ENCODE peak calls at places on chromosomes 4 and X, in four cellular contexts. One of them, this sample, is unnamed.

GRCh38 chr4:2688697-2689096 is 67.4 kb downstream of the TNIP2 start:
- DNase-seq in tibial artery: no peak
- DNase-seq in fibroblast of pulmonary artery: no peak
- DNase-seq in stomach: no peak
- DNase-seq in this sample: no peak

GRCh38 chr4:59223292-59223941 is 1976.7 kb upstream of the ADGRL3 start:
- DNase-seq in tibial artery: no peak
- DNase-seq in fibroblast of pulmonary artery: no peak
- DNase-seq in stomach: no peak
- DNase-seq in this sample: no peak

GRCh38 chrX:37060999-37061398 is 52.8 kb downstream of the FAM47C start:
- DNase-seq in tibial artery: no peak
- DNase-seq in fibroblast of pulmonary artery: peak; percentile 56
- DNase-seq in stomach: no peak
- DNase-seq in this sample: peak; percentile 38

GRCh38 chrX:19964017-19964710 is 26.7 kb downstream of the BCLAF3 start:
- DNase-seq in tibial artery: no peak
- DNase-seq in fibroblast of pulmonary artery: no peak
- DNase-seq in stomach: no peak
- DNase-seq in this sample: no peak

GRCh38 chrX:9873952-9874351 is 87.7 kb downstream of the SHROOM2 start:
- DNase-seq in tibial artery: no peak
- DNase-seq in fibroblast of pulmonary artery: peak; percentile 50
- DNase-seq in stomach: peak; percentile 52
- DNase-seq in this sample: peak; percentile 47

GRCh38 chr4:99207069-99207743 is 11.8 kb downstream of the ADH6 start:
- DNase-seq in tibial artery: no peak
- DNase-seq in fibroblast of pulmonary artery: no peak
- DNase-seq in stomach: no peak
- DNase-seq in this sample: no peak

GRCh38 chr4:185782523-185782922 is 29.5 kb downstream of the SORBS2 start:
- DNase-seq in tibial artery: no peak
- DNase-seq in fibroblast of pulmonary artery: peak; percentile 50
- DNase-seq in stomach: no peak
- DNase-seq in this sample: peak; percentile 38

GRCh38 chr4:40317921-40318658 is 17.0 kb upstream of the CHRNA9 start:
- DNase-seq in tibial artery: no peak
- DNase-seq in fibroblast of pulmonary artery: no peak
- DNase-seq in stomach: no peak
- DNase-seq in this sample: peak; percentile 60

GRCh38 chr4:57078685-57079521 is 31.3 kb downstream of the IGFBP7 start:
- DNase-seq in tibial artery: no peak
- DNase-seq in fibroblast of pulmonary artery: no peak
- DNase-seq in stomach: no peak
- DNase-seq in this sample: no peak

GRCh38 chr4:173237152-173237551 is 68.5 kb downstream of the GALNT7 start:
- DNase-seq in tibial artery: no peak
- DNase-seq in fibroblast of pulmonary artery: no peak
- DNase-seq in stomach: no peak
- DNase-seq in this sample: peak; percentile 11

GRCh38 chr4:55458164-55458563 is 62.4 kb downstream of the TMEM165 start:
- DNase-seq in tibial artery: no peak
- DNase-seq in fibroblast of pulmonary artery: no peak
- DNase-seq in stomach: no peak
- DNase-seq in this sample: peak; percentile 56

GRCh38 chr4:80370635-80371034 is 35.1 kb downstream of the CFAP299 start:
- DNase-seq in tibial artery: no peak
- DNase-seq in fibroblast of pulmonary artery: no peak
- DNase-seq in stomach: no peak
- DNase-seq in this sample: no peak

GRCh38 chr4:102169345-102169744 is 175.9 kb downstream of the SLC39A8 start:
- DNase-seq in tibial artery: no peak
- DNase-seq in fibroblast of pulmonary artery: peak; percentile 33
- DNase-seq in stomach: no peak
- DNase-seq in this sample: no peak

GRCh38 chrX:56790778-56791177 is 61.7 kb downstream of the NBDY start:
- DNase-seq in tibial artery: no peak
- DNase-seq in fibroblast of pulmonary artery: no peak
- DNase-seq in stomach: peak; percentile 3
- DNase-seq in this sample: no peak

GRCh38 chr4:970854-971520 is 2.4 kb downstream of the DGKQ start:
- DNase-seq in tibial artery: no peak
- DNase-seq in fibroblast of pulmonary artery: no peak
- DNase-seq in stomach: no peak
- DNase-seq in this sample: no peak

GRCh38 chrX:40007746-40008705 is 89.7 kb downstream of the BCOR start:
- DNase-seq in tibial artery: no peak
- DNase-seq in fibroblast of pulmonary artery: no peak
- DNase-seq in stomach: no peak
- DNase-seq in this sample: peak; percentile 12

GRCh38 chr4:56430203-56430602 is 5.2 kb downstream of the PPAT start:
- DNase-seq in tibial artery: no peak
- DNase-seq in fibroblast of pulmonary artery: no peak
- DNase-seq in stomach: no peak
- DNase-seq in this sample: no peak

GRCh38 chr4:82372502-82372873 is 1.3 kb downstream of the HNRNPD start:
- DNase-seq in tibial artery: no peak
- DNase-seq in fibroblast of pulmonary artery: no peak
- DNase-seq in stomach: peak; percentile 43
- DNase-seq in this sample: peak; percentile 40

GRCh38 chr4:5444918-5445517 is 263.3 kb downstream of the EVC2 start:
- DNase-seq in tibial artery: peak; percentile 5
- DNase-seq in fibroblast of pulmonary artery: no peak
- DNase-seq in stomach: no peak
- DNase-seq in this sample: no peak

GRCh38 chr4:21451032-21451431 is 497.5 kb downstream of the KCNIP4 start:
- DNase-seq in tibial artery: no peak
- DNase-seq in fibroblast of pulmonary artery: peak; percentile 8
- DNase-seq in stomach: no peak
- DNase-seq in this sample: peak; percentile 79

GRCh38 chr4:9847971-9848764 is 66.7 kb downstream of the DRD5 start:
- DNase-seq in tibial artery: no peak
- DNase-seq in fibroblast of pulmonary artery: no peak
- DNase-seq in stomach: no peak
- DNase-seq in this sample: no peak

GRCh38 chr4:38581708-38582107 is 82.3 kb upstream of the KLF3 start:
- DNase-seq in tibial artery: no peak
- DNase-seq in fibroblast of pulmonary artery: no peak
- DNase-seq in stomach: no peak
- DNase-seq in this sample: no peak

GRCh38 chr4:168437192-168437938 is 42.9 kb downstream of the DDX60L start:
- DNase-seq in tibial artery: no peak
- DNase-seq in fibroblast of pulmonary artery: no peak
- DNase-seq in stomach: no peak
- DNase-seq in this sample: no peak

GRCh38 chr4:8267077-8267476 is 2.5 kb upstream of the HTRA3 start:
- DNase-seq in tibial artery: no peak
- DNase-seq in fibroblast of pulmonary artery: peak; percentile 83
- DNase-seq in stomach: peak; percentile 85
- DNase-seq in this sample: peak; percentile 77

GRCh38 chrX:77446029-77446585 is 1.1 kb upstream of the FGF16 start:
- DNase-seq in tibial artery: no peak
- DNase-seq in fibroblast of pulmonary artery: no peak
- DNase-seq in stomach: no peak
- DNase-seq in this sample: peak; percentile 3

GRCh38 chr4:101160792-101161592 is 186.3 kb downstream of the PPP3CA start:
- DNase-seq in tibial artery: no peak
- DNase-seq in fibroblast of pulmonary artery: no peak
- DNase-seq in stomach: no peak
- DNase-seq in this sample: no peak

GRCh38 chr4:97774347-97774989 is 368.8 kb downstream of the STPG2 start:
- DNase-seq in tibial artery: no peak
- DNase-seq in fibroblast of pulmonary artery: no peak
- DNase-seq in stomach: no peak
- DNase-seq in this sample: no peak

GRCh38 chrX:8404443-8404842 is 60.2 kb upstream of the VCX3B start:
- DNase-seq in tibial artery: peak; percentile 62
- DNase-seq in fibroblast of pulmonary artery: peak; percentile 40
- DNase-seq in stomach: peak; percentile 69
- DNase-seq in this sample: no peak

GRCh38 chrX:95662200-95662599 is 1022.4 kb upstream of the DIAPH2 start:
- DNase-seq in tibial artery: no peak
- DNase-seq in fibroblast of pulmonary artery: no peak
- DNase-seq in stomach: no peak
- DNase-seq in this sample: no peak

GRCh38 chrX:4935846-4936245 is 1222.4 kb upstream of the PRKX start:
- DNase-seq in tibial artery: no peak
- DNase-seq in fibroblast of pulmonary artery: no peak
- DNase-seq in stomach: no peak
- DNase-seq in this sample: peak; percentile 0

GRCh38 chrX:17744896-17745523 is 7.7 kb downstream of the SCML1 start:
- DNase-seq in tibial artery: no peak
- DNase-seq in fibroblast of pulmonary artery: no peak
- DNase-seq in stomach: no peak
- DNase-seq in this sample: peak; percentile 13

GRCh38 chrX:136754641-136755040 is 26.1 kb downstream of the ARHGEF6 start:
- DNase-seq in tibial artery: peak; percentile 65
- DNase-seq in fibroblast of pulmonary artery: no peak
- DNase-seq in stomach: no peak
- DNase-seq in this sample: no peak

GRCh38 chr4:181827246-181827645 is 416.0 kb upstream of the TENM3 start:
- DNase-seq in tibial artery: no peak
- DNase-seq in fibroblast of pulmonary artery: no peak
- DNase-seq in stomach: no peak
- DNase-seq in this sample: no peak

GRCh38 chrX:54423161-54423888 is 16.9 kb upstream of the TSR2 start:
- DNase-seq in tibial artery: no peak
- DNase-seq in fibroblast of pulmonary artery: peak; percentile 10
- DNase-seq in stomach: no peak
- DNase-seq in this sample: peak; percentile 2
- TF ChIP-seq CTCF in tibial artery: no peak
- TF ChIP-seq CTCF in fibroblast of pulmonary artery: no peak
- TF ChIP-seq CTCF in stomach: no peak
- TF ChIP-seq CTCF in this sample: no peak

GRCh38 chr4:164956766-164957643 is 20.5 kb downstream of the TRIM61 start:
- DNase-seq in tibial artery: peak; percentile 79
- DNase-seq in fibroblast of pulmonary artery: peak; percentile 64
- DNase-seq in stomach: peak; percentile 67
- DNase-seq in this sample: peak; percentile 63
- TF ChIP-seq CTCF in tibial artery: no peak
- TF ChIP-seq CTCF in fibroblast of pulmonary artery: no peak
- TF ChIP-seq CTCF in stomach: no peak
- TF ChIP-seq CTCF in this sample: no peak

GRCh38 chr4:47839259-47839658 is 1.4 kb upstream of the CORIN start:
- DNase-seq in tibial artery: no peak
- DNase-seq in fibroblast of pulmonary artery: peak; percentile 50
- DNase-seq in stomach: no peak
- DNase-seq in this sample: peak; percentile 79
- TF ChIP-seq CTCF in tibial artery: no peak
- TF ChIP-seq CTCF in fibroblast of pulmonary artery: peak; percentile 47
- TF ChIP-seq CTCF in stomach: no peak
- TF ChIP-seq CTCF in this sample: peak; percentile 52

DNA sequence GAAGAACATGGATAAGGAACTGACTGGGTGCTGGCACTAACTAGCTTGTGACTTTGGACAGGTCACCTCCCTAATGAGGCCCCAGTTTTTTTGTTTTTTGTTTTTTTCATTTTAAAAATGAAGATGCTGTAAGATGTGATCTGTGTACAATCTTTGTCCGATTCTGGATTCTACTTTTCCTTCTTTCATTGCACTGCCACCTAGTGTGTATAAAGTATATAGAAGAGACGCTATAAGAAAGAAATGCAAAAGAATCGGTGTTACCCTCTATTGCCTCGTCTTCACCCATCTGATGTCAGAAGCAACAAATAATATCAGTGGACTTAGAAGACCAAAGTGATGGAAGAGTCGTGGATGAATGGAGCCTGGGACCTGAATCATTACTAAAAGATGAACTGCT is 58.6 kb upstream of the P2RY10 start:
- DNase-seq in tibial artery: no peak
- DNase-seq in fibroblast of pulmonary artery: peak; percentile 11
- DNase-seq in stomach: no peak
- DNase-seq in this sample: peak; percentile 2
- TF ChIP-seq CTCF in tibial artery: peak; percentile 20
- TF ChIP-seq CTCF in fibroblast of pulmonary artery: peak; percentile 26
- TF ChIP-seq CTCF in stomach: no peak
- TF ChIP-seq CTCF in this sample: peak; percentile 24

GRCh38 chr4:138835833-138836521 is 179.6 kb upstream of the NOCT start:
- DNase-seq in tibial artery: no peak
- DNase-seq in fibroblast of pulmonary artery: peak; percentile 41
- DNase-seq in stomach: no peak
- DNase-seq in this sample: peak; percentile 18
- TF ChIP-seq CTCF in tibial artery: no peak
- TF ChIP-seq CTCF in fibroblast of pulmonary artery: no peak
- TF ChIP-seq CTCF in stomach: no peak
- TF ChIP-seq CTCF in this sample: no peak

GRCh38 chr4:163665521-163666334 is 171.2 kb downstream of the TMA16 start:
- DNase-seq in tibial artery: no peak
- DNase-seq in fibroblast of pulmonary artery: no peak
- DNase-seq in stomach: no peak
- DNase-seq in this sample: no peak
- TF ChIP-seq CTCF in tibial artery: no peak
- TF ChIP-seq CTCF in fibroblast of pulmonary artery: no peak
- TF ChIP-seq CTCF in stomach: no peak
- TF ChIP-seq CTCF in this sample: no peak

DNA sequence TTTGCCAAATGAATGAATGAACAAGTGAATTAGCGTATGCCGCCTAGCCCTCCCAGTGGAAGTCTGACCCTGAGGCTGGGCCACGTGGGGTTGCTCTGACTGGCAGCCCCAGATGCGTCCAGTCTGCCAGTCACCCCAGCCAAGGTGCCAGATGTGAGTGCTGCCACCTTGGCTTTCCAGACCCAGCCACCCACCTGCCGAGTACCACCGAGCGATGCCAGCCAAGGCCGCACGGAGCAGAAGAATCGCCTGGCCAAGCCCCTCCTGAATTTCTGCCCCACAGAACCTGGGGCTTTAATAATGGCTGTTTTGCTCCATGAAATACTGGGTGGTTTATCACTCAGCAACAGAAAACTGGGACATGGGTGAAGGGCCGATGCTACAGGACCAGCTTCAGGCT is 59.3 kb downstream of the ADRA2C start:
- DNase-seq in tibial artery: no peak
- DNase-seq in fibroblast of pulmonary artery: no peak
- DNase-seq in stomach: no peak
- DNase-seq in this sample: no peak
- TF ChIP-seq CTCF in tibial artery: no peak
- TF ChIP-seq CTCF in fibroblast of pulmonary artery: no peak
- TF ChIP-seq CTCF in stomach: no peak
- TF ChIP-seq CTCF in this sample: no peak

DNA sequence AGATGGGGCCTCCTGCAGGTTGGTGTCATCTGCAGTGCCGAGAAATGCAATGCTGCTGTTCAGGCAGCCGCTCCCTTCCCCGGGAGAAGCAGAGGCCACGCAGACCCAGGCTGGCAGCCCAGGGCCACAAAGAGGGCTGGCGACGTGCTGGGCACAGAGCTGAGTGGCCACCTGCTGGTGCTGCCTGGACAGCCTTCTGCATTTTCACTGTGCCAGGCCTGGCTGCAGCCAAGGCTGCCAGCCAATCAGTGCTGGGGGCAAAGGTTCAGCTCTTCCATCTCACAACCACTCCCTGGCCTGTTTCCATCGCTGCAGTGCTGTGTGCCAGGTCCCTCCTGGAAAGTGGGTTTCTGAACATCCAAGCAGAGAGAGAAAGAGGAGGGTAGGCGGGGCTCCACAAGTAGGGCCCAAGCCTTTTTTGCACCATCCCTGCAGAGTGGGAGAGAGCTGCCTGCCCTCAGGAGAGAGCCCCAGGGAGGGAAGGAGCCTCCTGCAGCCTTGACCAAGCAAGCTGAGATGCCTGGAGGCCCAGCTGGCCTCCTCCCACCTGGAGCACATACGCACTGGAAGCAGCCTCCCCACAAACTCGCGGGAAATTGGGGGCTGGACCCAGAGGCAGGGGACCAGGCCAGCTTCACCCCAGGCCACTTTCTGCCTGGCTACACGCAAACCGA is 20.1 kb downstream of the ADRA2C start:
- DNase-seq in tibial artery: no peak
- DNase-seq in fibroblast of pulmonary artery: no peak
- DNase-seq in stomach: peak; percentile 34
- DNase-seq in this sample: no peak
- TF ChIP-seq CTCF in tibial artery: peak; percentile 24
- TF ChIP-seq CTCF in fibroblast of pulmonary artery: no peak
- TF ChIP-seq CTCF in stomach: peak; percentile 19
- TF ChIP-seq CTCF in this sample: no peak

This sample was measured in fibroblast of villous mesenchyme.